ENCODE peak calls at places on chromosome 9, in nine cellular contexts. One of them, this sample, is unnamed. For H4K20me1 and H3K4me1, the result is how much of the 10 kb centered on the place peaks cover.

GRCh38 chr9:18255747-18256146 is 218.2 kb upstream of the ADAMTSL1 start:
- DNase-seq in HCT116: no peak
- DNase-seq in GM23338: no peak
- DNase-seq in hepatocyte: no peak
- DNase-seq in PC-3: no peak
- DNase-seq in SK-N-SH: peak
- DNase-seq in neural progenitor cell: no peak
- DNase-seq in OCI-LY7: no peak
- DNase-seq in GM23248: peak
- DNase-seq in this sample: no peak

GRCh38 chr9:129701549-129701948 is 36.1 kb downstream of the PRRX2 start:
- DNase-seq in neural progenitor cell: no peak
- DNase-seq in OCI-LY7: no peak
- DNase-seq in HCT116: no peak
- DNase-seq in GM23248: no peak
- DNase-seq in PC-3: no peak
- DNase-seq in GM23338: no peak
- DNase-seq in SK-N-SH: no peak
- DNase-seq in hepatocyte: no peak
- DNase-seq in this sample: no peak

GRCh38 chr9:115267788-115268187 is 149.8 kb upstream of the TNC start:
- DNase-seq in SK-N-SH: no peak
- DNase-seq in OCI-LY7: no peak
- DNase-seq in GM23338: peak
- DNase-seq in HCT116: no peak
- DNase-seq in hepatocyte: peak
- DNase-seq in neural progenitor cell: peak
- DNase-seq in PC-3: peak
- DNase-seq in GM23248: peak
- DNase-seq in this sample: no peak

GRCh38 chr9:136762915-136763648 is 1.2 kb downstream of the LCN15 start:
- DNase-seq in OCI-LY7: peak
- DNase-seq in PC-3: peak
- DNase-seq in SK-N-SH: peak
- DNase-seq in neural progenitor cell: peak
- DNase-seq in HCT116: peak
- DNase-seq in GM23338: peak
- DNase-seq in hepatocyte: peak
- DNase-seq in GM23248: peak
- DNase-seq in this sample: no peak

GRCh38 chr9:72151099-72151498 is 1.9 kb downstream of the GDA start:
- DNase-seq in HCT116: no peak
- DNase-seq in hepatocyte: peak
- DNase-seq in SK-N-SH: no peak
- DNase-seq in PC-3: peak
- DNase-seq in GM23338: no peak
- DNase-seq in OCI-LY7: no peak
- DNase-seq in neural progenitor cell: no peak
- DNase-seq in GM23248: no peak
- DNase-seq in this sample: no peak

GRCh38 chr9:115209601-115210306 is 91.8 kb upstream of the TNC start:
- DNase-seq in hepatocyte: peak
- DNase-seq in SK-N-SH: no peak
- DNase-seq in OCI-LY7: no peak
- DNase-seq in GM23248: peak
- DNase-seq in HCT116: no peak
- DNase-seq in GM23338: no peak
- DNase-seq in neural progenitor cell: no peak
- DNase-seq in PC-3: peak
- DNase-seq in this sample: no peak

GRCh38 chr9:82021198-82021597 is 32.6 kb downstream of the SPATA31D1 start:
- DNase-seq in HCT116: peak
- DNase-seq in OCI-LY7: no peak
- DNase-seq in PC-3: peak
- DNase-seq in GM23248: peak
- DNase-seq in hepatocyte: peak
- DNase-seq in GM23338: no peak
- DNase-seq in neural progenitor cell: no peak
- DNase-seq in SK-N-SH: no peak
- DNase-seq in this sample: no peak

GRCh38 chr9:112029921-112030444 is 133.4 kb downstream of the UGCG start:
- DNase-seq in neural progenitor cell: peak
- DNase-seq in GM23338: peak
- DNase-seq in OCI-LY7: no peak
- DNase-seq in SK-N-SH: no peak
- DNase-seq in HCT116: no peak
- DNase-seq in PC-3: peak
- DNase-seq in hepatocyte: peak
- DNase-seq in GM23248: peak
- DNase-seq in this sample: no peak

GRCh38 chr9:136984464-136985026 is 1.8 kb downstream of the LCNL1 start:
- DNase-seq in GM23338: peak
- DNase-seq in neural progenitor cell: no peak
- DNase-seq in PC-3: no peak
- DNase-seq in GM23248: no peak
- DNase-seq in HCT116: no peak
- DNase-seq in hepatocyte: no peak
- DNase-seq in SK-N-SH: no peak
- DNase-seq in OCI-LY7: no peak
- DNase-seq in this sample: no peak

GRCh38 chr9:137074657-137075274 is 2.6 kb upstream of the UAP1L1 start:
- DNase-seq in SK-N-SH: no peak
- DNase-seq in hepatocyte: no peak
- DNase-seq in OCI-LY7: peak
- DNase-seq in neural progenitor cell: no peak
- DNase-seq in GM23338: peak
- DNase-seq in GM23248: no peak
- DNase-seq in PC-3: no peak
- DNase-seq in HCT116: no peak
- DNase-seq in this sample: no peak

GRCh38 chr9:129138144-129138462 is 26.9 kb downstream of the PTPA start:
- DNase-seq in hepatocyte: no peak
- DNase-seq in SK-N-SH: no peak
- DNase-seq in OCI-LY7: no peak
- DNase-seq in HCT116: no peak
- DNase-seq in GM23338: no peak
- DNase-seq in PC-3: no peak
- DNase-seq in GM23248: peak
- DNase-seq in neural progenitor cell: no peak
- DNase-seq in this sample: no peak

GRCh38 chr9:69412741-69413150 is 87.7 kb downstream of the ENTREP1 start:
- DNase-seq in GM23338: peak
- DNase-seq in PC-3: peak
- DNase-seq in neural progenitor cell: peak
- DNase-seq in SK-N-SH: peak
- DNase-seq in hepatocyte: peak
- DNase-seq in HCT116: peak
- DNase-seq in GM23248: peak
- DNase-seq in OCI-LY7: no peak
- DNase-seq in this sample: no peak

GRCh38 chr9:103245369-103245768 is 250.2 kb downstream of the CYLC2 start:
- DNase-seq in OCI-LY7: no peak
- DNase-seq in GM23248: no peak
- DNase-seq in GM23338: no peak
- DNase-seq in neural progenitor cell: no peak
- DNase-seq in HCT116: no peak
- DNase-seq in hepatocyte: no peak
- DNase-seq in SK-N-SH: no peak
- DNase-seq in PC-3: peak
- DNase-seq in this sample: peak

GRCh38 chr9:92146610-92147009 is 31.4 kb upstream of the SPTLC1 start:
- DNase-seq in OCI-LY7: no peak
- DNase-seq in neural progenitor cell: no peak
- DNase-seq in GM23338: no peak
- DNase-seq in SK-N-SH: no peak
- DNase-seq in GM23248: peak
- DNase-seq in PC-3: no peak
- DNase-seq in HCT116: no peak
- DNase-seq in hepatocyte: no peak
- DNase-seq in this sample: no peak

GRCh38 chr9:36192196-36192595 is 1.5 kb downstream of the CLTA start:
- DNase-seq in OCI-LY7: peak
- DNase-seq in HCT116: no peak
- DNase-seq in hepatocyte: no peak
- DNase-seq in neural progenitor cell: peak
- DNase-seq in GM23338: peak
- DNase-seq in PC-3: peak
- DNase-seq in GM23248: peak
- DNase-seq in SK-N-SH: no peak
- DNase-seq in this sample: no peak

GRCh38 chr9:83508072-83508471 is 30.1 kb downstream of the FRMD3 start:
- DNase-seq in SK-N-SH: no peak
- DNase-seq in PC-3: no peak
- DNase-seq in GM23248: no peak
- DNase-seq in OCI-LY7: no peak
- DNase-seq in neural progenitor cell: no peak
- DNase-seq in HCT116: no peak
- DNase-seq in GM23338: no peak
- DNase-seq in hepatocyte: no peak
- DNase-seq in this sample: no peak

GRCh38 chr9:121989010-121989409 is 104.1 kb downstream of the TTLL11 start:
- DNase-seq in neural progenitor cell: peak
- DNase-seq in PC-3: peak
- DNase-seq in OCI-LY7: no peak
- DNase-seq in GM23248: no peak
- DNase-seq in GM23338: peak
- DNase-seq in SK-N-SH: no peak
- DNase-seq in HCT116: no peak
- DNase-seq in hepatocyte: peak
- DNase-seq in this sample: no peak

GRCh38 chr9:107929439-107929838 is 439.9 kb upstream of the KLF4 start:
- DNase-seq in neural progenitor cell: no peak
- DNase-seq in hepatocyte: peak
- DNase-seq in PC-3: no peak
- DNase-seq in OCI-LY7: no peak
- DNase-seq in GM23248: peak
- DNase-seq in SK-N-SH: no peak
- DNase-seq in GM23338: no peak
- DNase-seq in HCT116: no peak
- DNase-seq in this sample: no peak

GRCh38 chr9:744790-745456 is 96.6 kb upstream of the DMRT1 start:
- DNase-seq in OCI-LY7: no peak
- DNase-seq in GM23338: no peak
- DNase-seq in neural progenitor cell: no peak
- DNase-seq in SK-N-SH: no peak
- DNase-seq in hepatocyte: no peak
- DNase-seq in HCT116: no peak
- DNase-seq in GM23248: no peak
- DNase-seq in PC-3: no peak
- DNase-seq in this sample: no peak

GRCh38 chr9:131661954-131662621 is 77.8 kb downstream of the RAPGEF1 start:
- DNase-seq in GM23338: no peak
- DNase-seq in neural progenitor cell: no peak
- DNase-seq in OCI-LY7: peak
- DNase-seq in hepatocyte: no peak
- DNase-seq in PC-3: no peak
- DNase-seq in GM23248: no peak
- DNase-seq in SK-N-SH: no peak
- DNase-seq in HCT116: no peak
- DNase-seq in this sample: no peak
- TF ChIP-seq EZH2phosphoT487 in GM23338: no peak
- TF ChIP-seq EZH2phosphoT487 in neural progenitor cell: no peak
- TF ChIP-seq EZH2phosphoT487 in OCI-LY7: no peak
- TF ChIP-seq EZH2phosphoT487 in hepatocyte: no peak
- TF ChIP-seq EZH2phosphoT487 in PC-3: no peak
- TF ChIP-seq EZH2phosphoT487 in GM23248: no peak
- TF ChIP-seq EZH2phosphoT487 in SK-N-SH: no peak
- TF ChIP-seq EZH2phosphoT487 in HCT116: no peak
- TF ChIP-seq EZH2phosphoT487 in this sample: no peak

GRCh38 chr9:127712371-127712770 is 3.1 kb downstream of the PTRH1 start:
- DNase-seq in GM23248: no peak
- DNase-seq in hepatocyte: no peak
- DNase-seq in HCT116: no peak
- DNase-seq in PC-3: no peak
- DNase-seq in neural progenitor cell: no peak
- DNase-seq in GM23338: no peak
- DNase-seq in OCI-LY7: no peak
- DNase-seq in SK-N-SH: no peak
- DNase-seq in this sample: no peak
- H4K20me1 ChIP-seq in GM23248: under half
- H4K20me1 ChIP-seq in hepatocyte: under half
- H4K20me1 ChIP-seq in HCT116: under half
- H4K20me1 ChIP-seq in PC-3: under half
- H4K20me1 ChIP-seq in neural progenitor cell: under half
- H4K20me1 ChIP-seq in GM23338: under half
- H4K20me1 ChIP-seq in OCI-LY7: under half
- H4K20me1 ChIP-seq in SK-N-SH: under half
- H4K20me1 ChIP-seq in this sample: under half

DNA sequence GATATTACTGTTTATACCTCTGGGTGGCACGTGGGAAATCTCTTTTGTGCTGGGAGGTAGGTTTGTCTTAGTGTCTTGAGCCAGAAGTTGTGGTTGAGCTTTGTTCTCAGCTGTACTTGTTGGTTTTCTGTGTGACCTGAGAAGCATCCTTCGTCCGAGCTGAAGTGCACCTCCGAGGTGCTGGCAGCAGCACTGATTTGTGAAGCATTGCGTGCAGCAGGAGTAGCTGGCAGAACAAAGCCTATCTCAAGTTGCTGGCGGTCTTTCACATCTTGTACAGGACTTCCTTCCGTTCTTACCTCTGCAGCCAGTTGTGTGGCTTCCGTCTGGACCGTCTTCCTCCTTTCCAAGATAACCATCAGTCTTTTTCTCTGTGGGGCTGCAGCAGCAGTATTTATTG is 4.3 kb downstream of the PRRC2B start:
- DNase-seq in SK-N-SH: no peak
- DNase-seq in GM23248: no peak
- DNase-seq in OCI-LY7: peak
- DNase-seq in GM23338: no peak
- DNase-seq in neural progenitor cell: no peak
- DNase-seq in PC-3: peak
- DNase-seq in hepatocyte: no peak
- DNase-seq in HCT116: no peak
- DNase-seq in this sample: peak
- H3K4me1 ChIP-seq in SK-N-SH: under half
- H3K4me1 ChIP-seq in GM23248: half or more
- H3K4me1 ChIP-seq in OCI-LY7: half or more
- H3K4me1 ChIP-seq in GM23338: half or more
- H3K4me1 ChIP-seq in neural progenitor cell: half or more
- H3K4me1 ChIP-seq in PC-3: under half
- H3K4me1 ChIP-seq in hepatocyte: under half
- H3K4me1 ChIP-seq in HCT116: under half
- H3K4me1 ChIP-seq in this sample: under half

GRCh38 chr9:79140751-79141150 is 431.0 kb upstream of the TLE4 start:
- DNase-seq in HCT116: no peak
- DNase-seq in SK-N-SH: no peak
- DNase-seq in neural progenitor cell: no peak
- DNase-seq in GM23248: no peak
- DNase-seq in GM23338: no peak
- DNase-seq in hepatocyte: no peak
- DNase-seq in OCI-LY7: no peak
- DNase-seq in PC-3: peak
- DNase-seq in this sample: no peak
- TF ChIP-seq EZH2phosphoT487 in HCT116: no peak
- TF ChIP-seq EZH2phosphoT487 in SK-N-SH: no peak
- TF ChIP-seq EZH2phosphoT487 in neural progenitor cell: no peak
- TF ChIP-seq EZH2phosphoT487 in GM23248: no peak
- TF ChIP-seq EZH2phosphoT487 in GM23338: no peak
- TF ChIP-seq EZH2phosphoT487 in hepatocyte: no peak
- TF ChIP-seq EZH2phosphoT487 in OCI-LY7: no peak
- TF ChIP-seq EZH2phosphoT487 in PC-3: no peak
- TF ChIP-seq EZH2phosphoT487 in this sample: no peak

GRCh38 chr9:134327671-134328231 is 1.5 kb downstream of the RXRA start:
- DNase-seq in HCT116: no peak
- DNase-seq in GM23338: no peak
- DNase-seq in PC-3: no peak
- DNase-seq in OCI-LY7: no peak
- DNase-seq in SK-N-SH: no peak
- DNase-seq in hepatocyte: no peak
- DNase-seq in GM23248: peak
- DNase-seq in neural progenitor cell: no peak
- DNase-seq in this sample: no peak
- H4K20me1 ChIP-seq in HCT116: under half
- H4K20me1 ChIP-seq in GM23338: under half
- H4K20me1 ChIP-seq in PC-3: under half
- H4K20me1 ChIP-seq in OCI-LY7: under half
- H4K20me1 ChIP-seq in SK-N-SH: half or more
- H4K20me1 ChIP-seq in hepatocyte: half or more
- H4K20me1 ChIP-seq in GM23248: under half
- H4K20me1 ChIP-seq in neural progenitor cell: half or more
- H4K20me1 ChIP-seq in this sample: under half

This sample was measured in MM.1S.